ENCODE peak calls at places on chromosomes 1 and 21, in ten cellular contexts. J is aorta, V is esophagus squamous epithelium, S is MM.1S, E is uterus, A is body of pancreas, H is OCI-LY7, Z is tibial nerve, D is A549, U is Karpas-422. R is an unnamed sample.

GRCh38 chr21:45294509-45295291 is 7.0 kb upstream of the POFUT2 start:
- DNase-seq in S (no peak), U (no peak), V (no peak), A (peak; percentile 69), H (no peak), J (peak; percentile 95), E (peak; percentile 92), Z (peak; percentile 62), D (no peak), R (peak; percentile 89)

GRCh38 chr1:237186733-237187132 is 144.7 kb downstream of the RYR2 start:
- DNase-seq in S (no peak), J (no peak), E (no peak), Z (no peak), V (no peak), U (no peak), D (no peak), H (no peak), A (no peak), R (no peak)

GRCh38 chr1:243213045-243213787 is 41.9 kb downstream of the CEP170 start:
- DNase-seq in Z (no peak), A (no peak), H (no peak), J (no peak), V (no peak), S (no peak), D (no peak), E (no peak), U (peak; percentile 37), R (no peak)

GRCh38 chr21:31326478-31327247 is 17.4 kb downstream of the TIAM1 start:
- DNase-seq in E (no peak), D (no peak), V (no peak), J (no peak), Z (no peak), U (peak; percentile 77), H (peak; percentile 69), A (no peak), S (peak; percentile 26), R (no peak)

GRCh38 chr1:234265861-234266260 is 107.4 kb upstream of the COA6 start:
- DNase-seq in E (no peak), H (no peak), J (no peak), A (no peak), U (no peak), S (no peak), V (no peak), Z (no peak), D (no peak), R (no peak)

GRCh38 chr1:225520587-225521227 is 92.9 kb upstream of the LBR start:
- DNase-seq in E (no peak), S (no peak), V (no peak), J (no peak), D (no peak), Z (no peak), A (no peak), U (no peak), H (no peak), R (no peak)

GRCh38 chr1:20410555-20410954 is 75.5 kb downstream of the CAMK2N1 start:
- DNase-seq in D (no peak), S (no peak), A (no peak), U (peak; percentile 74), Z (no peak), J (no peak), E (no peak), H (peak; percentile 44), V (no peak), R (no peak)

GRCh38 chr1:53637726-53638640 is 101.0 kb downstream of the GLIS1 start:
- DNase-seq in S (no peak), D (no peak), E (peak; percentile 8), A (no peak), U (no peak), H (no peak), V (no peak), J (peak; percentile 51), Z (no peak), R (no peak)

GRCh38 chr1:13832536-13832935 is 132.5 kb downstream of the PRDM2 start:
- DNase-seq in Z (no peak), E (no peak), J (no peak), S (no peak), V (no peak), D (no peak), A (no peak), U (no peak), H (no peak), R (no peak)

GRCh38 chr1:32769524-32770220 is 47.5 kb downstream of the YARS1 start:
- DNase-seq in J (peak; percentile 83), Z (no peak), E (no peak), H (no peak), V (no peak), A (no peak), D (no peak), U (no peak), S (no peak), R (no peak)

GRCh38 chr1:219761208-219761860 is 148.4 kb upstream of the ZC3H11B start:
- DNase-seq in Z (no peak), J (no peak), V (no peak), E (no peak), H (no peak), A (no peak), U (no peak), D (no peak), S (no peak), R (no peak)

GRCh38 chr1:150309758-150310495 is 11.4 kb upstream of the PRPF3 start:
- DNase-seq in H (no peak), E (no peak), V (no peak), Z (no peak), S (no peak), D (no peak), A (no peak), J (peak; percentile 17), U (no peak), R (no peak)

GRCh38 chr1:225662155-225662554 is 9.2 kb upstream of the ENAH start:
- DNase-seq in S (no peak), A (no peak), D (no peak), U (peak; percentile 25), H (no peak), E (no peak), J (no peak), Z (no peak), V (no peak), R (no peak)

GRCh38 chr1:8142955-8143629 is 117.0 kb upstream of the ERRFI1 start:
- DNase-seq in Z (no peak), H (no peak), J (no peak), D (no peak), S (no peak), V (no peak), A (no peak), U (no peak), E (no peak), R (no peak)

GRCh38 chr1:10674222-10674621 is 122.2 kb downstream of the CASZ1 start:
- DNase-seq in Z (no peak), U (no peak), D (no peak), A (no peak), V (no peak), E (no peak), J (no peak), S (no peak), H (no peak), R (no peak)

GRCh38 chr1:57019240-57019805 is 53.5 kb upstream of the C8B start:
- DNase-seq in E (no peak), Z (no peak), D (no peak), H (no peak), U (no peak), A (no peak), J (no peak), V (no peak), S (no peak), R (no peak)

GRCh38 chr1:171355727-171356126 is 41.7 kb downstream of the FMO4 start:
- DNase-seq in H (no peak), E (no peak), D (no peak), J (no peak), S (no peak), Z (no peak), V (no peak), U (no peak), A (no peak), R (no peak)
- H3K27ac ChIP-seq in H (no peak overlapping the region), E (no peak overlapping the region), D (no peak overlapping the region), J (no peak overlapping the region), S (no peak overlapping the region), Z (no peak overlapping the region), V (no peak overlapping the region), U (no peak overlapping the region), A (no peak overlapping the region), R (no peak overlapping the region)

DNA sequence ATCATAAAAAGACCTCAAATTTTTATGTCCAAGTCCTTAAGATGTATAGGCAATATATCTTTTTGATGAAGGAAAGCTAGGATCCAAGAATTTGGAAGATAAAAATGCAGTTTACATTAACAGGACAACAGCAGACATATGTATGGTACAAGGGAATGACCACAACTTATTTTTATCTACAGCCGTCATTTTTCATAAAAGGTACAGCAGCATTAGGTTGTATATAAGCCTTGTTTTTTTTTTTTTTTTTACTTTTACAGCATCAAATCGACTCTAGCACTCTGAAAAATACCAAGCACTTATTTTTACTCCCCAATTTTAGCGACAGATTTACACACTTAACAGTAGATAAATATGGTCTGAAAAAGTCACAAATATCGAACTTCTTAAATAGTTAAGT is 1.3 kb downstream of the SRSF10 start:
- DNase-seq in E (no peak), S (no peak), J (no peak), H (no peak), Z (no peak), U (no peak), V (no peak), D (no peak), A (no peak), R (no peak)
- H3K27ac ChIP-seq in E (peak overlapping the region; percentile 95), S (no peak overlapping the region), J (no peak overlapping the region), H (peak overlapping the region; percentile 94), Z (peak overlapping the region; percentile 99), U (peak overlapping the region; percentile 93), V (peak overlapping the region; percentile 98), D (peak overlapping the region; percentile 98), A (peak overlapping the region; percentile 97), R (peak overlapping the region; percentile 96)

DNA sequence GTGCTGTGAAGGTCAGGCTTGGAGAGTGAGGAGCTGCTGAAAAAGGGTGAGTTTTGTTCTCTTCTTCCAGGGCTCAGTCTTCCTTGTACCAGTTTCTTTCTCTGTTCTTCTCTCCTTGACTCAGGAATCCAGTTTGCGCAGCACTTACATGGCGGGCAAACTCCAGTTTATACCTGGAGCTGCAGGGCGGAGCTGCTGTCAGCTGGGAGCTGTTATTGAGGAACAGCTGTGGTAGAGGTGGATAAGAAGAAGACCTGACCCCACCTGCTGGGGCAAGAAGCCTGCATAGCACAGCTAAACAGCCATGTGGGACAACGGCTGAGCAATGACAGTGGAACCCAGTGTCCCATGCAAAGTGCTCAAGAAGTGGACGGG is 46.2 kb downstream of the GALNT2 start:
- DNase-seq in H (no peak), V (no peak), D (no peak), S (no peak), U (no peak), E (no peak), A (no peak), Z (no peak), J (no peak), R (no peak)
- H3K27ac ChIP-seq in H (peak overlapping the region; percentile 29), V (peak overlapping the region; percentile 49), D (peak overlapping the region; percentile 3), S (no peak overlapping the region), U (no peak overlapping the region), E (no peak overlapping the region), A (peak overlapping the region; percentile 12), Z (peak overlapping the region; percentile 94), J (peak overlapping the region; percentile 66), R (peak overlapping the region; percentile 72)

DNA sequence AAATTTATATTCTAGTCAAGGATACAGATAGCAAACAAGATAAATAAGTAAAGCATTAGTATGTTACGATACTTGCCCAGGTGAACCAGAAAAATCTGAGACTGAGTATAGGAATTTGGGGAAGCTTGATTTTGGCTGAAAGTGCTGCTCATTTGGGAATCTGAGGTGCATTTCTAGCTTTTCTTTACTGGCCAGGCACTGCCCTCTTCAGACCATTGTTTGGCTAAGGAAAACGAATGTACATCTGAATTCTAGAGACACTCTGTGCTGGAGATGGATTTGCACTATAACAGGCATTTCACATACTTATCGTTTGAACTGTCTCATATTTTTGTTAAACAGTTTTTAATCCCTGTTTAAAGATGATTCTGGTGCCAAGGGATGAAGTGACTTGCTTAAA is 23.4 kb downstream of the ARID1A start:
- DNase-seq in U (no peak), J (no peak), D (no peak), E (no peak), H (no peak), Z (no peak), V (no peak), A (no peak), S (no peak), R (no peak)
- H3K27ac ChIP-seq in U (no peak overlapping the region), J (no peak overlapping the region), D (no peak overlapping the region), E (no peak overlapping the region), H (no peak overlapping the region), Z (no peak overlapping the region), V (no peak overlapping the region), A (no peak overlapping the region), S (no peak overlapping the region), R (no peak overlapping the region)